ENCODE peak calls at places on chromosome 12, in six cellular contexts. L is AG04450, R is transverse colon, O is fibroblast of mammary gland, X is upper lobe of right lung, J is glutamatergic neuron. Q is an unnamed sample.

GRCh38 chr12:112777387-112778025 is 14.0 kb upstream of the RPH3A start:
- DNase-seq in X (no peak), R (no peak), J (no peak), O (no peak), L (no peak), Q (no peak)

GRCh38 chr12:106519587-106519986 is 63.2 kb upstream of the RFX4 start:
- DNase-seq in L (peak), R (no peak), J (no peak), O (no peak), X (no peak), Q (no peak)

GRCh38 chr12:9948606-9949286 is 16.6 kb upstream of the CLEC2A start:
- DNase-seq in X (no peak), J (no peak), R (no peak), L (no peak), O (no peak), Q (peak)

GRCh38 chr12:95358111-95359083 is 115.6 kb upstream of the METAP2 start:
- DNase-seq in R (no peak), J (no peak), X (no peak), O (peak), L (no peak), Q (no peak)

GRCh38 chr12:117527480-117527857 is 166.0 kb upstream of the NOS1 start:
- DNase-seq in X (no peak), O (no peak), R (no peak), J (no peak), L (no peak), Q (no peak)

GRCh38 chr12:116299548-116300150 is 22.2 kb upstream of the MED13L start:
- DNase-seq in O (no peak), X (no peak), R (no peak), J (no peak), L (no peak), Q (no peak)

GRCh38 chr12:47742253-47742825 is 16.3 kb downstream of the RAPGEF3 start:
- DNase-seq in J (peak), O (peak), R (peak), X (peak), L (no peak), Q (no peak)

GRCh38 chr12:3777206-3777809 is 24.4 kb upstream of the CRACR2A start:
- DNase-seq in L (peak), X (no peak), R (no peak), J (no peak), O (peak), Q (no peak)

GRCh38 chr12:52006726-52007157 is at the start of gene TAMALIN:
- DNase-seq in L (no peak), J (peak), R (peak), X (peak), O (no peak), Q (no peak)

GRCh38 chr12:113082486-113083148 is 26.1 kb downstream of the DTX1 start:
- DNase-seq in L (no peak), J (no peak), X (no peak), O (no peak), R (no peak), Q (no peak)

GRCh38 chr12:41419151-41419893 is 231.2 kb downstream of the PDZRN4 start:
- DNase-seq in L (no peak), O (no peak), R (no peak), X (no peak), J (no peak), Q (no peak)

GRCh38 chr12:131356485-131356884 is 354.4 kb upstream of the SFSWAP start:
- DNase-seq in R (no peak), J (no peak), L (no peak), X (no peak), O (no peak), Q (no peak)

GRCh38 chr12:128019996-128020544 is 246.9 kb upstream of the TMEM132C start:
- DNase-seq in L (no peak), R (no peak), X (no peak), J (no peak), O (no peak), Q (no peak)

GRCh38 chr12:22333751-22334695 is 484 bp downstream of the ST8SIA1 start:
- DNase-seq in L (no peak), R (peak), O (no peak), X (no peak), J (peak), Q (no peak)

GRCh38 chr12:21763531-21763930 is 11.0 kb downstream of the KCNJ8 start:
- DNase-seq in J (no peak), X (no peak), O (no peak), R (no peak), L (no peak), Q (no peak)

GRCh38 chr12:6294533-6295186 is 15.8 kb upstream of the PLEKHG6 start:
- DNase-seq in R (peak), O (no peak), J (no peak), X (no peak), L (no peak), Q (no peak)

GRCh38 chr12:87667378-87667777 is 361.8 kb downstream of the C12orf50 start:
- DNase-seq in L (no peak), O (peak), X (no peak), J (no peak), R (no peak), Q (no peak)
- TF ChIP-seq CTCF in L (peak), O (peak), X (peak), J (no peak), R (no peak), Q (no peak)

GRCh38 chr12:120457133-120457532 is 10.9 kb downstream of the GATC start:
- DNase-seq in O (no peak), J (no peak), X (no peak), L (no peak), R (no peak), Q (no peak)
- TF ChIP-seq CTCF in O (peak), J (peak), X (no peak), L (peak), R (no peak), Q (peak)

GRCh38 chr12:98419795-98420402 is 95.5 kb upstream of the TMPO start:
- DNase-seq in J (no peak), X (no peak), R (no peak), O (no peak), L (no peak), Q (no peak)
- TF ChIP-seq CTCF in J (no peak), X (no peak), R (no peak), O (no peak), L (no peak), Q (no peak)

GRCh38 chr12:98639526-98639925 is 5.1 kb downstream of the IKBIP start:
- DNase-seq in X (no peak), O (no peak), L (no peak), R (no peak), J (no peak), Q (no peak)

GRCh38 chr12:98644433-98644711 is 216 bp downstream of the IKBIP start:
- DNase-seq in J (peak), X (no peak), R (peak), L (no peak), O (no peak), Q (no peak)

GRCh38 chr12:98646165-98646764 is 1.2 kb downstream of the APAF1 start:
- DNase-seq in R (no peak), X (no peak), O (peak), L (no peak), J (no peak), Q (no peak)

GRCh38 chr12:98645572-98646067 is 530 bp downstream of the APAF1 start:
- DNase-seq in L (no peak), J (no peak), O (peak), R (peak), X (no peak), Q (no peak)

DNA sequence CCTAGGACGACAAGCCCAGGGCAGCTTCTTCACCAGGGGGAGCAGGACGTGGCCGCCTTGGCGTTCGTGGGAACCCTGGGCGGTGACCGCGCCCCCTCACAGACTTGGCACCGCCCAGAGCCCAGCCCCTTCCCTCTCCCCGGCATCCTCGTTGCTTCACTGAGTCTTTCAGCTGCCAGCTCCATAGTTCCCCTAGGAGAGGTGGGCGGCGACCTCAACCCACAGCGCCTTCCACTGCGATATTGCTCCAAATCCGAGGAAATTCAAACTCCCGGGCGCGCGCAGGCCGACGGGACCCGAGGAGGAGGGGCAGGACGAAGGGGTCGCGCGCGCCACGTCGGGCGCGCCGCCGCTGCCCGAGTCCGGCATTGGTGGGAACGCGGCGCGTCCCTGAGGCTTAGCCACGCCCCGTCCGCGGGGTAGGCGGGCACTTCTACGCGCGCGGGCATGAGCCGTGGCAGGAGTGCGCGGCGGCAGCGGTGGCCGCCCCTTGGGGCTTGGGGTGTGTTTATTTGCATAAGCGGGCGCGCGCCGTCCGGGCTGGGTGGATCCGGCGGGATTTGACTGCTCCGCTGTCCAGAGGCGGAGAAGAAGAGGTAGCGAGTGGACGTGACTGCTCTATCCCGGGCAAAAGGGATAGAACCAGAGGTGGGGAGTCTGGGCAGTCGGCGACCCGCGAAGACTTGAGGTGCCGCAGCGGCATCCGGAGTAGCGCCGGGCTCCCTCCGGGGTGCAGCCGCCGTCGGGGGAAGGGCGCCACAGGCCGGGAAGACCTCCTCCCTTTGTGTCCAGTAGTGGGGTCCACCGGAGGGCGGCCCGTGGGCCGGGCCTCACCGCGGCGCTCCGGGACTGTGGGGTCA is at the start of the genes APAF1 and IKBIP:
- DNase-seq in L (peak), J (peak), O (peak), R (peak), X (peak), Q (peak)
- TF ChIP-seq CTCF in L (peak), J (no peak), O (no peak), R (no peak), X (no peak), Q (no peak)

DNA sequence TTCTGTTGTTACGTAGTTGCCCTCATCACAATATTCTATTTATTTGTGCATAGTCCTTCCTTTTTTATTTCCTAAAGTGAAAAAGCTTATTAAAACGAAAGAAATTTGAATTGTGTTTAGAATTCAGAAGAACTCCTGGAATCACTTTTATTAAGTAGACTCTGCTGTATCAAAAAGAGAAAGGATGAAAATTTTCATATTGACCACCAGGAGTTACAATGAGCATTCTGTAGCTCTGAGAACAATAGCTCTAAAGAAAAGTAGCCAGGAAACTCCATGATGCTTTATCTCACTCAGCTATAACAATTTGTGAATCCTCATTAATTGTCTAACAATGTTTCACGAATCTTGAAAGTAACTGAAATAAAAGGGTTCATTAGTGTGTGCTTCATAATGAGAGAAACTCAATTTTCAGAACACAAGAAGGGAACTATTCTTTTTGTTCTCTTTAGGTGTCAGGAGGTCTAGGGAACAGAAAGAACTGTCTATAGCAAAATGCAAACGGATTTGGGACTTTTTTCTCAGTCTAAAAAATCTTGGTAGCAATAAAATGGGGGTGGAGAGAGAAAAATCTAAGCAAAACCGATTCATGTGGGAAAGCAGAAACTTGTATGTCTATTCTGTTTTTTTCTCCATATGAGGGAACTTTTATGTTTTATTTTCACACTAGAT is 19.3 kb downstream of the ASCL1 start:
- DNase-seq in L (no peak), J (no peak), X (no peak), O (no peak), R (no peak), Q (no peak)
- TF ChIP-seq CTCF in L (no peak), J (peak), X (no peak), O (no peak), R (no peak), Q (no peak)

GRCh38 chr12:89156324-89156723 is 196.0 kb downstream of the DUSP6 start:
- DNase-seq in J (no peak), L (no peak), R (no peak), O (no peak), X (no peak), Q (no peak)

GRCh38 chr12:89153341-89153740 is 199.0 kb downstream of the DUSP6 start:
- DNase-seq in X (no peak), L (no peak), R (no peak), J (no peak), O (no peak), Q (no peak)

GRCh38 chr12:89156862-89157262 is 195.4 kb downstream of the DUSP6 start:
- DNase-seq in J (no peak), R (no peak), X (no peak), L (no peak), O (peak), Q (no peak)

GRCh38 chr12:89157413-89157812 is 194.9 kb downstream of the DUSP6 start:
- DNase-seq in R (no peak), X (no peak), L (no peak), O (no peak), J (no peak), Q (no peak)

DNA sequence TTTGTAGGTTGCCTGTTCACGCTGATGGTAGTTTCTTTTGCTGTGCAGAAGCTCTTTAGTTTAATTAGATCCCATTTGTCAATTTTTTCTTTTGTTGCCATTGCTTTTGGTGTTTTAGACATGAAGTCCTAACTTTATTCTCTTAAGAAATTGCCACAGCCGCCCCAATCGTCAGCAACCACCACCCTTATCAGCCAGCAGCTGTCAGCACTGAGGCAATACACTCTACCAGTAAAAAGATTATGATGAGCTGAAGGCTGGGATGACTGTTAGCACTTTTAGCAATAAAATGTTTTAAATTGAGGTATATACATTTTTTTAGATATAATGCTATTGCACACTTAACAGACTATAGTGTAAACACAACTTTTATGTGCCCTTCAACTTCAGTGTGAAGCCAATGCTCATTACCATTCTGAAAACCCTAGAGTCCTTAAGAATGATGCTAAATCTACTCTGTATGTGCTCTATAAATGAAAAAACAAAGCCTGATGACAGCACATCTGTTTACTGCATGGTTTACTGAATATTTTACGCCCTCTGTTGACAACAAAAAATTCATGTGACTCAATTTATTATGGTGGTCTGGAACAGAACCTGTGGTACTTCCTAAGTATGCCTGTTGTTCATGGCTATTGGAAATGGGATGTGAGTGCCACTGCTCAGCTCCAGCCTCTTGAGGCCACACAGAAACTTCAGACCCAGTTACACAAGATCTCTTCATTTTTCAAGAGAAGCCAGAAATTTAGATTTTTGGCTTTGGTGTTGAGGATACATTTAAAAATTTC is 197.4 kb downstream of the DUSP6 start:
- DNase-seq in O (peak), X (no peak), R (no peak), L (no peak), J (no peak), Q (no peak)
- TF ChIP-seq CTCF in O (peak), X (peak), R (no peak), L (peak), J (no peak), Q (no peak)

GRCh38 chr12:24630446-24630845 is 318.5 kb downstream of the BCAT1 start:
- DNase-seq in L (no peak), J (no peak), X (no peak), R (no peak), O (peak), Q (no peak)
- TF ChIP-seq CTCF in L (peak), J (no peak), X (no peak), R (no peak), O (peak), Q (no peak)

DNA sequence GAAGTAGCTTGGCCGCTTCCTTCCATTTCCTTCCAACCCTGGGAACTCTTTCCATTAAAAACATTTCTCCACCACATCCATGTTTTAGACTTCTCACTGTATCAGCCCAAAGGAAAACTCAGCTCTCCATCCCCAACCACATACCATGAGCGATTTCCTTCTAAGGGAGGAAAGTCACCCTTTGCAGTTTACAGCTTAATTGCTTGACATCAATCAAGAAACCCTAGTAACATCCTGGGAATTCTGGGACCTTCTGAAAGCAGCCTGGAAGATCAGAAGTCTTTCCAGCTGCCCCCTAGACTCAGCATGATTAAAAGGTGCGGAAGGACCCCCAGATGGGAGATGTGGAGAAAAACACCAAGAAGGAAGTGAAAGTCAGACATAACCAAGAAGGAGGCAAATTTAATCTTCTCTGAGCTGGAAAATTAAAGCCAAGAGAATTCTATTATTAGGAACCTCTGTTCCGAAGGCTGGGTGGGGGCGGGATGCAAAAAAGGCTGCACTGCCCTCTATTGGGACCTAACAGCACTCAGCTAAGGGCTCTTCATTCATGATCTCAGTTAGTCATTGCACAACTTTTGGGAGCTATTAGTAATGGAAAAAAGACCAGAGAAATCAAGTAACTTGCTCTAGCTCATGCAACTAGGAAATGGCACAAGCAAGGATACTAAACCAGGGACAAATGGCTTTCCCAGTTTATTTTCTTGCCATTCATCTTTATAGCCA is 73.2 kb upstream of the PLXNC1 start:
- DNase-seq in O (peak), J (peak), R (peak), X (peak), L (peak), Q (no peak)
- TF ChIP-seq CTCF in O (peak), J (peak), R (peak), X (peak), L (peak), Q (peak)

DNA sequence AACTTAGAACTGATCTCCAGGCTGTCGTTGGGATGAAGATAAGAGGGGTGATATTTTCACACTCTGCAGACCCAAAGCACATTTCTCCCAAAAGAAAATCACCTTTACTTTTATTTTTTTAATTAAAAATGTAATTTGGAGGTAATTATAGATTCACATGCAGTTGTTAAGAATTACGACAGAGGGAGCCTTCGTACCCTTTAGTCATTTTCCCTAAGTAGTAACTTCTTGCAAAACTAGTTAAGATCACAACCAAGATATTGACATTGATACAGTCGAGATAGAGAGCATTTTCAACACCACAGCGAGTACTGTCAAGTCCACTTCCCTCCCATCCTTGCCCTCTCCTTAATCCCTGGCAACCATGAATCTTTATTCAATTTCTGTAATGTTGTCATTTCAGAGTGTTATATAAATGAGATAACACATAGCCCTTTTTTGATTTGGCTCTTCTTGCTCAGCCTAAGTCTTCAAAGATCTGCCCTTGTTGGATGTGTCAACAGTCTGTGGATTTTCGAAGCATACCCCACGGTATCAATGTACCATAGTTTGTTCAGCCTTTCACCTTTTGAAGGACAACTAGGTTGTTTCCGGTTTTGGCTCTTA is 39.6 kb downstream of the DNAH10 start:
- DNase-seq in R (no peak), O (peak), L (peak), X (no peak), J (no peak), Q (no peak)
- TF ChIP-seq CTCF in R (peak), O (peak), L (peak), X (peak), J (peak), Q (peak)

GRCh38 chr12:89020689-89021088 is 331.6 kb downstream of the DUSP6 start:
- DNase-seq in X (no peak), O (no peak), L (no peak), R (no peak), J (no peak), Q (no peak)

GRCh38 chr12:89019439-89020120 is 332.7 kb downstream of the DUSP6 start:
- DNase-seq in R (peak), J (peak), L (peak), X (peak), O (peak), Q (peak)

GRCh38 chr12:89016970-89017778 is 335.1 kb downstream of the DUSP6 start:
- DNase-seq in R (no peak), O (peak), X (peak), L (peak), J (no peak), Q (no peak)

GRCh38 chr12:89024580-89024979 is 327.7 kb downstream of the DUSP6 start:
- DNase-seq in R (no peak), J (no peak), L (no peak), O (no peak), X (no peak), Q (no peak)

DNA sequence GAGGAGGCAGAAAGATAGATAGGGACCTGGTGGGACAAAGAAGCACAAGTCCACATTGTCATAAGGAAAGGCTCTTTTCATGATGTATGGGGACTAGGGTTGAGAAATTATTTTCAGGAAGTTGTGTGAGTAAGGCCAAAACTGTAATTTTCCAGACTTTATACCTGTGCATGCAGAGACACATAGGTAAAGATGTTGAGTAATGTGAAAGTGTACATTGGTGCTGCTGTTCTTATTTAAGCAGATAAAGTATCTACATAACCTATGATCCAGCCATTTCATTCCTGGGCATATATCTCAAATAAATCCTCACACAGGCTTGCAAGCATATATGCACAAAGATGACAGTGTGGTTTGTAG is 332.2 kb downstream of the DUSP6 start:
- DNase-seq in R (no peak), J (no peak), X (no peak), L (no peak), O (no peak), Q (no peak)
- TF ChIP-seq CTCF in R (no peak), J (no peak), X (no peak), L (no peak), O (no peak), Q (no peak)

Q was measured in GM12864.